ENCODE peak calls at places on chromosomes 6 and 20, in ten cellular contexts. B is NB4; F is AG04450; V is CD8-positive, alpha-beta T cell; D is AG10803; W is pancreas; M is lung; N is gastrocnemius medialis; T is PC-3; P is HCT116. S is an unnamed sample.
A peak's percentile ranks its signal among the peaks of the same experiment; 100 is the strongest.

GRCh38 chr6:148426317-148426977 is 83.8 kb downstream of the SASH1 start:
- DNase-seq in B (no peak), F (no peak), V (no peak), D (no peak), W (no peak), M (no peak), N (no peak), T (no peak), P (no peak), S (peak; percentile 26)

GRCh38 chr6:121932071-121933009 is 467.1 kb upstream of the HSF2 start:
- DNase-seq in B (no peak), F (peak; percentile 82), V (no peak), D (peak; percentile 99), W (no peak), M (no peak), N (peak; percentile 42), T (peak; percentile 51), P (peak; percentile 61), S (peak; percentile 68)

GRCh38 chr6:125611573-125612399 is 137.6 kb upstream of the HEY2 start:
- DNase-seq in B (no peak), F (no peak), V (no peak), D (peak; percentile 10), W (no peak), M (no peak), N (no peak), T (no peak), P (no peak), S (peak; percentile 83)

GRCh38 chr20:39643292-39643691 is 681.1 kb downstream of the DHX35 start:
- DNase-seq in B (no peak), F (no peak), V (no peak), D (no peak), W (no peak), M (no peak), N (no peak), T (no peak), P (no peak), S (no peak)

GRCh38 chr20:35448788-35449373 is 6.5 kb upstream of the CEP250 start:
- DNase-seq in B (no peak), F (no peak), V (no peak), D (no peak), W (no peak), M (no peak), N (no peak), T (no peak), P (no peak), S (no peak)

GRCh38 chr6:86856937-86857563 is 80.3 kb upstream of the HTR1E start:
- DNase-seq in B (peak; percentile 55), F (no peak), V (no peak), D (peak; percentile 36), W (no peak), M (no peak), N (no peak), T (peak; percentile 58), P (peak; percentile 31), S (peak; percentile 40)

GRCh38 chr20:7629880-7630279 is 310.4 kb downstream of the HAO1 start:
- DNase-seq in B (no peak), F (no peak), V (no peak), D (peak; percentile 13), W (no peak), M (no peak), N (no peak), T (peak; percentile 31), P (no peak), S (no peak)

GRCh38 chr6:14544689-14545088 is 427.1 kb downstream of the CD83 start:
- DNase-seq in B (peak; percentile 19), F (no peak), V (no peak), D (no peak), W (no peak), M (no peak), N (no peak), T (no peak), P (no peak), S (no peak)

GRCh38 chr20:57467742-57468141 is 57.2 kb downstream of the CTCFL start:
- DNase-seq in B (no peak), F (no peak), V (no peak), D (no peak), W (peak; percentile 37), M (no peak), N (peak; percentile 59), T (no peak), P (no peak), S (no peak)

GRCh38 chr20:57470212-57470522 is 54.8 kb downstream of the CTCFL start:
- DNase-seq in B (no peak), F (no peak), V (no peak), D (no peak), W (no peak), M (no peak), N (no peak), T (no peak), P (no peak), S (no peak)

GRCh38 chr20:57469418-57470211 is 55.3 kb downstream of the CTCFL start:
- DNase-seq in B (no peak), F (no peak), V (no peak), D (no peak), W (peak; percentile 31), M (no peak), N (peak; percentile 75), T (no peak), P (no peak), S (no peak)

GRCh38 chr20:57470666-57471495 is 54.1 kb downstream of the CTCFL start:
- DNase-seq in B (no peak), F (no peak), V (no peak), D (no peak), W (no peak), M (no peak), N (no peak), T (no peak), P (no peak), S (no peak)

DNA sequence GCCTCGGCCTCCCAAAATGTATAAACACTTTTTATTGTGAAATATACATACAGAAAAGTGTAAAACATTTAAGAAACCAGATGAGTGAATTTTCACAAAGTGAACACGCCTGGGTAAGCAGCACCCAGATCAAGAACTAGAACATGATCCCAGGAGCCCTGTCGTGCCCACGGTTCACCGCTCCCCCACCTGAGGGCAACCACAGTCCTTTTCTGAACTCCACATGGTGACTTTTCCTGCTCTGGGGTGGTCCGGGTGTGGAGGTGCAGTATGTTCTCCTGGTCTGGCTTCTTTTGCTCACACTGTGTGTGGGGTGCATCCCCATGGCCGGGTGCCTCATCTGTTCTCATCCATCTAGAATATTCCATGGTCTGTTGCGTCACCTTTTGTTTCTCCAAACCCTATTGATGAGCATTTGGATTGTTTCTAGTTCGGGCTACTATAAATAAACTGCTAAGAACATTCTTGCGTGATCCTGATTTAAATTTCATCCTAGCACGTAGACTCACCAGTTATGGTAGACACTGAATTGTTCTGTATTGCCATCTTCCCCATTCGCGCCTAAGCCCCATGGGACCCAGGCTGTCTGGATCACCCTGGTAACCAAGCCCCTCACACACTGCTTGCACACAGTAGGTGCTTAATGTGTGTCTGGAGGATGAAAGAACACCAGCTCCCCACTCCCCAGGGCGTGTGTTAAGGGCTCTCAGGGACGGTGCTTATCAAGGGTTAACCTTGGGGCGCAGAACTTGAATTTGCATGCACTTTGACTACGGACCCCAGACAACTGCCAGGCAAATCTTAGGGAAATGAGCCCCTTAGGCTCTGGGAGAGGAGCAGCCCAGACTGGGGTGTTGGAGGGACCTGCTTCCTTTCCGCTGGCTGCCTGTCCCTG is 56.2 kb downstream of the CTCFL start:
- DNase-seq in B (no peak), F (no peak), V (no peak), D (no peak), W (peak; percentile 17), M (no peak), N (no peak), T (no peak), P (no peak), S (no peak)
- TF ChIP-seq CTCF in B (no peak), F (no peak), V (no peak), D (no peak), W (no peak), M (no peak), N (no peak), T (no peak), P (no peak), S (no peak)

DNA sequence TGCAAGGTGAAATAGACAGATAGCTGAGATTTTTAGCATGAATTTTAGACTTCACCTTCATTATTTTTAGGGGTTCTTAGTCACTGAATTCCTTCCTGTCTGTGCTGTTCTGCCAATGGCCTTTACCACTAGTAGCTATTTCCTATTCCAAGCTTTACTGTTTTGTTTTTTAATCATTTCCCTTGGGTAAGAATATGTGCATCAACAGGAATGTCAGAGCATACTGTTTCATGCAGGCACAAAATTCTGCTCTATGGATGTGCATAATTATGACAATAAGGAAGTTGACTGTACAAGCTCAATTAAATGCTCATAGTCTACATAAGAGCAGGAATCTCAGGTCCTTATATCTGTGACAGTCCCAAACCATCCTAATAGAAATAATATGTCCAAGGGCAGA is 5.0 kb downstream of the TNFAIP3 start:
- DNase-seq in B (no peak), F (no peak), V (no peak), D (peak; percentile 49), W (no peak), M (no peak), N (no peak), T (peak; percentile 42), P (no peak), S (no peak)
- H3K4me3 ChIP-seq in B (peak overlapping the region; percentile 92), F (no peak overlapping the region), V (peak overlapping the region; percentile 75), D (no peak overlapping the region), W (no peak overlapping the region), M (no peak overlapping the region), N (no peak overlapping the region), T (no peak overlapping the region), P (no peak overlapping the region), S (peak overlapping the region; percentile 93)

DNA sequence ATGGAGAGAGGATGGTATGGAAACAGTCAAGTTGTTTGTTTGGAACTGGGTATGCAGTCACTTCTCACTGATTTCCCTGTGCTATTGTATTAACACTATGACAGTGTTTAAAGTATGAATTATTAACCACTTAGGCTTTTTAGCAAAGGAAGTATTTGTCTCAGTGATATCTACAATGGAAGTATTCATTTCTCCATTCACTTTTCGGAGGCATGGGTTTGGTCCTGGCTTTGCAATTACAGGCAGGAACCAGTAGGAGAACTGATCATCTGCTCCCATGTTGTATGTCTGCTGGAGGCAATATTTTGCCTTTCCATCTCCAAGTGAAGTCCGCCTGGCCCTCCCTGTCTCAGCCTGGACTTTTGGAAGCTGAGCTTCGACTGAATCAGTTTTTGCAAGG is 30.6 kb upstream of the EXOC2 start:
- DNase-seq in B (peak; percentile 10), F (no peak), V (no peak), D (no peak), W (no peak), M (no peak), N (no peak), T (no peak), P (no peak), S (no peak)
- TF ChIP-seq CTCF in B (peak; percentile 25), F (peak; percentile 30), V (no peak), D (peak; percentile 33), W (no peak), M (no peak), N (no peak), T (peak; percentile 25), P (no peak), S (peak; percentile 26)

GRCh38 chr6:5506149-5506548 is 244.8 kb downstream of the FARS2 start:
- DNase-seq in B (no peak), F (no peak), V (no peak), D (no peak), W (no peak), M (no peak), N (no peak), T (no peak), P (no peak), S (no peak)

GRCh38 chr6:5506575-5506974 is 245.3 kb downstream of the FARS2 start:
- DNase-seq in B (no peak), F (no peak), V (no peak), D (no peak), W (no peak), M (no peak), N (no peak), T (no peak), P (no peak), S (no peak)

GRCh38 chr6:5509106-5509505 is 247.8 kb downstream of the FARS2 start:
- DNase-seq in B (no peak), F (no peak), V (no peak), D (no peak), W (no peak), M (no peak), N (no peak), T (no peak), P (no peak), S (no peak)

GRCh38 chr6:5504078-5504477 is 242.8 kb downstream of the FARS2 start:
- DNase-seq in B (no peak), F (no peak), V (no peak), D (no peak), W (no peak), M (no peak), N (no peak), T (no peak), P (no peak), S (no peak)

GRCh38 chr6:5507056-5507722 is 245.9 kb downstream of the FARS2 start:
- DNase-seq in B (no peak), F (no peak), V (no peak), D (no peak), W (no peak), M (no peak), N (no peak), T (no peak), P (no peak), S (no peak)
- H3K4me3 ChIP-seq in B (no peak overlapping the region), F (no peak overlapping the region), V (peak overlapping the region; percentile 19), D (no peak overlapping the region), W (no peak overlapping the region), M (no peak overlapping the region), N (no peak overlapping the region), T (no peak overlapping the region), P (no peak overlapping the region), S (no peak overlapping the region)